ENCODE peak calls at places on chromosome 13, in four cellular contexts. J, G, R and A are unnamed samples.

GRCh38 chr13:110341445-110342247 is 34.6 kb downstream of the COL4A2 start:
- DNase-seq in G (no peak), R (peak; percentile 60), J (no peak), A (peak; percentile 51)

GRCh38 chr13:99859178-99860177 is 112.1 kb downstream of the ZIC5 start:
- DNase-seq in G (no peak), R (no peak), J (no peak), A (no peak)

GRCh38 chr13:108919036-108919907 is 289.9 kb downstream of the MYO16 start:
- DNase-seq in G (no peak), J (no peak), R (peak; percentile 44), A (no peak)

GRCh38 chr13:22031702-22032286 is 360.9 kb downstream of the FGF9 start:
- DNase-seq in J (no peak), R (no peak), G (no peak), A (no peak)

GRCh38 chr13:113802090-113802531 is 43.1 kb downstream of the TMEM255B start:
- DNase-seq in G (no peak), R (no peak), J (peak; percentile 85), A (peak; percentile 61)

GRCh38 chr13:21013682-21014038 is 47.7 kb downstream of the LATS2 start:
- DNase-seq in G (peak; percentile 9), J (no peak), R (no peak), A (peak; percentile 11)

GRCh38 chr13:55000043-55000442 is 1971.4 kb downstream of the OLFM4 start:
- DNase-seq in G (no peak), J (no peak), R (no peak), A (no peak)

GRCh38 chr13:102401305-102401704 is 543 bp downstream of the FGF14 start:
- DNase-seq in G (no peak), R (no peak), J (peak; percentile 31), A (no peak)

GRCh38 chr13:50801087-50801931 is 42.2 kb downstream of the DLEU7 start:
- DNase-seq in G (peak; percentile 59), J (peak; percentile 82), R (peak; percentile 78), A (no peak)

GRCh38 chr13:101447852-101448251 is 4.6 kb upstream of the ITGBL1 start:
- DNase-seq in G (no peak), R (no peak), J (no peak), A (no peak)

GRCh38 chr13:36806102-36806501 is 12.9 kb upstream of the RFXAP start:
- DNase-seq in R (no peak), G (no peak), J (no peak), A (no peak)

GRCh38 chr13:40589285-40590109 is 76.9 kb downstream of the FOXO1 start:
- DNase-seq in G (no peak), R (no peak), J (peak; percentile 53), A (no peak)

GRCh38 chr13:40590112-40590862 is 76.2 kb downstream of the FOXO1 start:
- DNase-seq in R (no peak), J (no peak), G (no peak), A (no peak)

GRCh38 chr13:40595693-40596092 is 70.7 kb downstream of the FOXO1 start:
- DNase-seq in J (peak; percentile 40), G (no peak), R (no peak), A (no peak)

GRCh38 chr13:40591091-40591490 is 75.3 kb downstream of the FOXO1 start:
- DNase-seq in R (no peak), J (no peak), G (no peak), A (no peak)

GRCh38 chr13:40592035-40592434 is 74.4 kb downstream of the FOXO1 start:
- DNase-seq in R (no peak), G (no peak), J (no peak), A (no peak)
- H3K4me1 ChIP-seq in R (peaks cover 42% of the 10 kb centered on the region), G (no peaks in the 10 kb centered on the region), J (peaks cover 5% of the 10 kb centered on the region), A (peaks cover 36% of the 10 kb centered on the region)

GRCh38 chr13:25659091-25659502 is 287.3 kb downstream of the ATP8A2 start:
- DNase-seq in R (no peak), J (no peak), G (no peak), A (no peak)
- H3K4me1 ChIP-seq in R (no peaks in the 10 kb centered on the region), J (no peaks in the 10 kb centered on the region), G (no peaks in the 10 kb centered on the region), A (no peaks in the 10 kb centered on the region)

GRCh38 chr13:82248713-82249112 is 1633.6 kb downstream of the SLITRK1 start:
- DNase-seq in R (no peak), G (no peak), J (no peak), A (no peak)

GRCh38 chr13:82245860-82246259 is 1636.4 kb downstream of the SLITRK1 start:
- DNase-seq in R (no peak), G (no peak), J (no peak), A (no peak)
- H3K4me1 ChIP-seq in R (no peaks in the 10 kb centered on the region), G (no peaks in the 10 kb centered on the region), J (no peaks in the 10 kb centered on the region), A (no peaks in the 10 kb centered on the region)

DNA sequence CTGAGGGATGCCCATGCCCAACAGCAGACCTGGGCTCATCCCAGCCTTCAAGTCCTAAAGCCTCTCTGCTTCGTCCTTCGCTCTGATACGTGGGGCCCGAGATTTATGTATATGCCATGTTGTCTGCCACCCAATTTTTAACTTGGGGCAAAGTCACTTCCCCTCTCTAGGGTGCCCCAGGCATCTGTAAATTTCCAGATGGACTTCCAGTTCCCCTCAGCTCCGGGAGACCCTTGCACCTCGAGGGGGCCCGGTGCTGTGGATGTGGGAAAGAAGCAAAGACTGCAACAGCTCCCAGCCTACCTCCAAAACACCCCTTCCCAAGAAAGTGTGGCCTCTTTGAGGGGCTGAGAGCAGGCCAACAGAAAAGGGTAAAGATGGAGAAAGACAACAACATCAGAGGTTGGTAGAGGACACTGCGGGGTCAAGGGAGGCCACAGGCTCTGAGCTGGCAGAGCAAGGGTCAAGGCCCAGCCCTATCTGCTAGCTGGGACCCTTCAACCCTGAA is 97.4 kb downstream of the STK24 start:
- DNase-seq in J (no peak), R (no peak), G (no peak), A (no peak)
- H3K4me1 ChIP-seq in J (peaks cover 36% of the 10 kb centered on the region), R (peaks cover 67% of the 10 kb centered on the region), G (no peaks in the 10 kb centered on the region), A (peaks cover 29% of the 10 kb centered on the region)

GRCh38 chr13:46552888-46553520 is at the start of gene LRCH1:
- DNase-seq in J (peak; percentile 95), G (peak; percentile 91), R (peak; percentile 89), A (peak; percentile 88)

GRCh38 chr13:46553886-46554855 is 1.2 kb downstream of the LRCH1 start:
- DNase-seq in J (peak; percentile 91), G (peak; percentile 71), R (peak; percentile 72), A (peak; percentile 65)

GRCh38 chr13:46552302-46552680 is 679 bp upstream of the LRCH1 start:
- DNase-seq in R (peak; percentile 27), G (no peak), J (peak; percentile 15), A (peak; percentile 23)

GRCh38 chr13:46554971-46555370 is 2.0 kb downstream of the LRCH1 start:
- DNase-seq in J (peak; percentile 43), R (no peak), G (no peak), A (no peak)

GRCh38 chr13:46553521-46553885 is 533 bp downstream of the LRCH1 start:
- DNase-seq in R (no peak), G (peak; percentile 54), J (no peak), A (peak; percentile 74)
- H3K4me1 ChIP-seq in R (peaks cover 26% of the 10 kb centered on the region), G (no peaks in the 10 kb centered on the region), J (peaks cover 16% of the 10 kb centered on the region), A (no peaks in the 10 kb centered on the region)